ENCODE peak calls at places on chromosomes 7 and 10, in eight cellular contexts. One of them, this sample, is unnamed.

GRCh38 chr7:91720255-91720937 is 160.1 kb downstream of the MTERF1 start:
- DNase-seq in pancreas: no peak
- DNase-seq in transverse colon: no peak
- DNase-seq in 8988T: no peak
- DNase-seq in head of caudate nucleus: no peak
- DNase-seq in OCI-LY7: no peak
- DNase-seq in memory B cell: no peak
- DNase-seq in activated T-helper 1 cell treated with Interleukin-2 at 50 U/mL for 16 hours: no peak
- DNase-seq in this sample: no peak

GRCh38 chr10:14126697-14127440 is 203.9 kb downstream of the FRMD4A start:
- DNase-seq in transverse colon: no peak
- DNase-seq in 8988T: peak
- DNase-seq in OCI-LY7: no peak
- DNase-seq in activated T-helper 1 cell treated with Interleukin-2 at 50 U/mL for 16 hours: no peak
- DNase-seq in pancreas: no peak
- DNase-seq in memory B cell: no peak
- DNase-seq in head of caudate nucleus: no peak
- DNase-seq in this sample: no peak

GRCh38 chr7:39664057-39664456 is 40.7 kb downstream of the RALA start:
- DNase-seq in 8988T: no peak
- DNase-seq in memory B cell: no peak
- DNase-seq in activated T-helper 1 cell treated with Interleukin-2 at 50 U/mL for 16 hours: no peak
- DNase-seq in head of caudate nucleus: no peak
- DNase-seq in OCI-LY7: no peak
- DNase-seq in transverse colon: no peak
- DNase-seq in pancreas: no peak
- DNase-seq in this sample: no peak

GRCh38 chr7:105975770-105976428 is 12.8 kb downstream of the CDHR3 start:
- DNase-seq in pancreas: no peak
- DNase-seq in 8988T: no peak
- DNase-seq in head of caudate nucleus: no peak
- DNase-seq in activated T-helper 1 cell treated with Interleukin-2 at 50 U/mL for 16 hours: no peak
- DNase-seq in memory B cell: no peak
- DNase-seq in OCI-LY7: no peak
- DNase-seq in transverse colon: no peak
- DNase-seq in this sample: no peak

GRCh38 chr7:149422914-149423285 is 38.0 kb downstream of the ZNF777 start:
- DNase-seq in OCI-LY7: no peak
- DNase-seq in 8988T: no peak
- DNase-seq in memory B cell: no peak
- DNase-seq in transverse colon: peak
- DNase-seq in pancreas: peak
- DNase-seq in activated T-helper 1 cell treated with Interleukin-2 at 50 U/mL for 16 hours: peak
- DNase-seq in head of caudate nucleus: no peak
- DNase-seq in this sample: no peak

GRCh38 chr10:29807407-29807806 is 172.6 kb upstream of the SVIL start:
- DNase-seq in head of caudate nucleus: no peak
- DNase-seq in OCI-LY7: no peak
- DNase-seq in pancreas: no peak
- DNase-seq in transverse colon: no peak
- DNase-seq in activated T-helper 1 cell treated with Interleukin-2 at 50 U/mL for 16 hours: no peak
- DNase-seq in memory B cell: no peak
- DNase-seq in 8988T: peak
- DNase-seq in this sample: no peak

GRCh38 chr7:142104550-142105527 is 6.7 kb upstream of the MGAM2 start:
- DNase-seq in OCI-LY7: no peak
- DNase-seq in memory B cell: no peak
- DNase-seq in 8988T: no peak
- DNase-seq in head of caudate nucleus: no peak
- DNase-seq in transverse colon: peak
- DNase-seq in activated T-helper 1 cell treated with Interleukin-2 at 50 U/mL for 16 hours: no peak
- DNase-seq in pancreas: peak
- DNase-seq in this sample: no peak

GRCh38 chr10:102776779-102777417 is 33.1 kb downstream of the WBP1L start:
- DNase-seq in memory B cell: no peak
- DNase-seq in transverse colon: peak
- DNase-seq in activated T-helper 1 cell treated with Interleukin-2 at 50 U/mL for 16 hours: no peak
- DNase-seq in head of caudate nucleus: no peak
- DNase-seq in 8988T: no peak
- DNase-seq in pancreas: peak
- DNase-seq in OCI-LY7: no peak
- DNase-seq in this sample: peak

GRCh38 chr7:15684834-15685233 is 1.6 kb downstream of the MEOX2 start:
- DNase-seq in memory B cell: no peak
- DNase-seq in activated T-helper 1 cell treated with Interleukin-2 at 50 U/mL for 16 hours: no peak
- DNase-seq in head of caudate nucleus: no peak
- DNase-seq in pancreas: no peak
- DNase-seq in OCI-LY7: no peak
- DNase-seq in 8988T: no peak
- DNase-seq in transverse colon: no peak
- DNase-seq in this sample: no peak

GRCh38 chr7:13849528-13849892 is 140.0 kb downstream of the ETV1 start:
- DNase-seq in memory B cell: no peak
- DNase-seq in pancreas: no peak
- DNase-seq in head of caudate nucleus: no peak
- DNase-seq in activated T-helper 1 cell treated with Interleukin-2 at 50 U/mL for 16 hours: no peak
- DNase-seq in OCI-LY7: no peak
- DNase-seq in transverse colon: no peak
- DNase-seq in 8988T: no peak
- DNase-seq in this sample: no peak

GRCh38 chr7:112573302-112574039 is 92.7 kb downstream of the LSMEM1 start:
- DNase-seq in 8988T: no peak
- DNase-seq in head of caudate nucleus: no peak
- DNase-seq in pancreas: no peak
- DNase-seq in memory B cell: no peak
- DNase-seq in OCI-LY7: peak
- DNase-seq in transverse colon: peak
- DNase-seq in activated T-helper 1 cell treated with Interleukin-2 at 50 U/mL for 16 hours: no peak
- DNase-seq in this sample: no peak

GRCh38 chr7:87414400-87415188 is 60.9 kb downstream of the ABCB4 start:
- DNase-seq in activated T-helper 1 cell treated with Interleukin-2 at 50 U/mL for 16 hours: no peak
- DNase-seq in OCI-LY7: no peak
- DNase-seq in 8988T: no peak
- DNase-seq in head of caudate nucleus: no peak
- DNase-seq in pancreas: no peak
- DNase-seq in memory B cell: no peak
- DNase-seq in transverse colon: no peak
- DNase-seq in this sample: no peak

GRCh38 chr7:46651070-46651469 is 730.0 kb upstream of the IGFBP3 start:
- DNase-seq in 8988T: no peak
- DNase-seq in memory B cell: no peak
- DNase-seq in OCI-LY7: no peak
- DNase-seq in activated T-helper 1 cell treated with Interleukin-2 at 50 U/mL for 16 hours: no peak
- DNase-seq in head of caudate nucleus: no peak
- DNase-seq in transverse colon: peak
- DNase-seq in pancreas: no peak
- DNase-seq in this sample: no peak

GRCh38 chr10:60114765-60115586 is 208.6 kb upstream of the CCDC6 start:
- DNase-seq in pancreas: no peak
- DNase-seq in 8988T: no peak
- DNase-seq in transverse colon: no peak
- DNase-seq in activated T-helper 1 cell treated with Interleukin-2 at 50 U/mL for 16 hours: no peak
- DNase-seq in OCI-LY7: peak
- DNase-seq in head of caudate nucleus: no peak
- DNase-seq in memory B cell: peak
- DNase-seq in this sample: no peak

GRCh38 chr10:44956717-44957706 is 2.6 kb upstream of the RASSF4 start:
- DNase-seq in activated T-helper 1 cell treated with Interleukin-2 at 50 U/mL for 16 hours: no peak
- DNase-seq in head of caudate nucleus: no peak
- DNase-seq in memory B cell: no peak
- DNase-seq in pancreas: peak
- DNase-seq in OCI-LY7: no peak
- DNase-seq in 8988T: no peak
- DNase-seq in transverse colon: no peak
- DNase-seq in this sample: no peak

GRCh38 chr7:79984210-79984609 is 150.4 kb upstream of the GNAI1 start:
- DNase-seq in head of caudate nucleus: no peak
- DNase-seq in pancreas: no peak
- DNase-seq in activated T-helper 1 cell treated with Interleukin-2 at 50 U/mL for 16 hours: no peak
- DNase-seq in 8988T: no peak
- DNase-seq in memory B cell: no peak
- DNase-seq in OCI-LY7: no peak
- DNase-seq in transverse colon: no peak
- DNase-seq in this sample: no peak

GRCh38 chr7:25859732-25860131 is 292.3 kb upstream of the NFE2L3 start:
- DNase-seq in 8988T: no peak
- DNase-seq in pancreas: no peak
- DNase-seq in transverse colon: no peak
- DNase-seq in head of caudate nucleus: no peak
- DNase-seq in OCI-LY7: no peak
- DNase-seq in memory B cell: no peak
- DNase-seq in activated T-helper 1 cell treated with Interleukin-2 at 50 U/mL for 16 hours: no peak
- DNase-seq in this sample: no peak

GRCh38 chr10:6678211-6678803 is 98.2 kb upstream of the PRKCQ start:
- DNase-seq in activated T-helper 1 cell treated with Interleukin-2 at 50 U/mL for 16 hours: peak
- DNase-seq in head of caudate nucleus: peak
- DNase-seq in memory B cell: peak
- DNase-seq in OCI-LY7: peak
- DNase-seq in 8988T: no peak
- DNase-seq in pancreas: peak
- DNase-seq in transverse colon: peak
- DNase-seq in this sample: no peak

GRCh38 chr7:123022576-123022975 is 27.1 kb upstream of the TAS2R16 start:
- DNase-seq in 8988T: no peak
- DNase-seq in transverse colon: no peak
- DNase-seq in OCI-LY7: no peak
- DNase-seq in activated T-helper 1 cell treated with Interleukin-2 at 50 U/mL for 16 hours: no peak
- DNase-seq in head of caudate nucleus: no peak
- DNase-seq in pancreas: no peak
- DNase-seq in memory B cell: no peak
- DNase-seq in this sample: no peak

GRCh38 chr10:99711129-99711719 is 20.7 kb downstream of the COX15 start:
- DNase-seq in head of caudate nucleus: no peak
- DNase-seq in activated T-helper 1 cell treated with Interleukin-2 at 50 U/mL for 16 hours: no peak
- DNase-seq in OCI-LY7: peak
- DNase-seq in pancreas: peak
- DNase-seq in memory B cell: peak
- DNase-seq in transverse colon: peak
- DNase-seq in 8988T: no peak
- DNase-seq in this sample: no peak

GRCh38 chr7:44824894-44825526 is 22.9 kb downstream of the H2AZ2 start:
- DNase-seq in 8988T: no peak
- DNase-seq in OCI-LY7: no peak
- DNase-seq in transverse colon: no peak
- DNase-seq in memory B cell: no peak
- DNase-seq in pancreas: no peak
- DNase-seq in head of caudate nucleus: no peak
- DNase-seq in activated T-helper 1 cell treated with Interleukin-2 at 50 U/mL for 16 hours: no peak
- DNase-seq in this sample: no peak

GRCh38 chr10:110184363-110184762 is 23.0 kb upstream of the MXI1 start:
- DNase-seq in 8988T: no peak
- DNase-seq in transverse colon: no peak
- DNase-seq in OCI-LY7: no peak
- DNase-seq in pancreas: no peak
- DNase-seq in activated T-helper 1 cell treated with Interleukin-2 at 50 U/mL for 16 hours: no peak
- DNase-seq in memory B cell: no peak
- DNase-seq in head of caudate nucleus: no peak
- DNase-seq in this sample: no peak

GRCh38 chr7:22786290-22786932 is 36.2 kb downstream of the TOMM7 start:
- DNase-seq in OCI-LY7: no peak
- DNase-seq in transverse colon: no peak
- DNase-seq in activated T-helper 1 cell treated with Interleukin-2 at 50 U/mL for 16 hours: no peak
- DNase-seq in pancreas: no peak
- DNase-seq in 8988T: no peak
- DNase-seq in head of caudate nucleus: no peak
- DNase-seq in memory B cell: no peak
- DNase-seq in this sample: no peak